ENCODE peak calls at places on chromosomes 5 and 9, in five cellular contexts. M, A, Y, U and L are unnamed samples.

GRCh38 chr9:77673912-77674791 is 26.0 kb upstream of the GNA14 start:
- DNase-seq in A (peak), M (no peak), Y (no peak), U (no peak), L (no peak)

GRCh38 chr5:32094691-32095090 is 79.4 kb downstream of the GOLPH3 start:
- DNase-seq in A (no peak), U (no peak), M (no peak), Y (no peak), L (no peak)

GRCh38 chr9:92846662-92847145 is 31.1 kb downstream of the ZNF484 start:
- DNase-seq in Y (no peak), A (no peak), M (no peak), U (no peak), L (no peak)

GRCh38 chr9:136316271-136316751 is 11.0 kb upstream of the GPSM1 start:
- DNase-seq in A (no peak), U (no peak), M (no peak), Y (no peak), L (no peak)

GRCh38 chr9:87685871-87686519 is 39.9 kb upstream of the CTSL start:
- DNase-seq in A (no peak), M (no peak), Y (no peak), U (no peak), L (peak)

GRCh38 chr5:149240354-149240998 is 31.2 kb upstream of the AFAP1L1 start:
- DNase-seq in Y (no peak), U (no peak), A (no peak), M (no peak), L (no peak)

GRCh38 chr9:74951107-74951720 is 1.5 kb downstream of the C9orf40 start:
- DNase-seq in U (no peak), Y (no peak), A (no peak), M (no peak), L (no peak)

GRCh38 chr5:5126444-5126843 is 13.7 kb upstream of the ADAMTS16 start:
- DNase-seq in Y (no peak), U (no peak), A (no peak), M (no peak), L (no peak)

GRCh38 chr5:127306647-127307046 is 16.1 kb downstream of the MEGF10 start:
- DNase-seq in U (no peak), Y (no peak), M (no peak), A (no peak), L (no peak)

GRCh38 chr9:120486347-120486746 is 93.6 kb downstream of the CDK5RAP2 start:
- DNase-seq in U (no peak), Y (no peak), M (no peak), A (no peak), L (no peak)

GRCh38 chr9:125732562-125732961 is 14.6 kb upstream of the PBX3 start:
- DNase-seq in U (no peak), Y (no peak), M (no peak), A (no peak), L (no peak)

GRCh38 chr5:134135091-134135655 is 20.7 kb downstream of the TCF7 start:
- DNase-seq in U (no peak), M (no peak), Y (no peak), A (no peak), L (no peak)

GRCh38 chr5:83924171-83924570 is 203.5 kb upstream of the HAPLN1 start:
- DNase-seq in M (no peak), A (no peak), Y (no peak), U (no peak), L (no peak)

GRCh38 chr9:20597862-20598261 is 24.4 kb downstream of the MLLT3 start:
- DNase-seq in A (no peak), M (no peak), Y (no peak), U (no peak), L (no peak)

GRCh38 chr5:83731638-83732037 is 11.0 kb upstream of the HAPLN1 start:
- DNase-seq in A (no peak), M (no peak), Y (no peak), U (no peak), L (no peak)

GRCh38 chr5:58901271-58901670 is 318.4 kb downstream of the RAB3C start:
- DNase-seq in U (no peak), M (no peak), A (no peak), Y (no peak), L (no peak)

GRCh38 chr9:8486095-8486494 is 686.5 kb upstream of the DMAC1 start:
- DNase-seq in Y (peak), U (no peak), M (no peak), A (no peak), L (no peak)

GRCh38 chr5:169826618-169827017 is 153.7 kb downstream of the INSYN2B start:
- DNase-seq in A (no peak), Y (no peak), M (no peak), U (no peak), L (peak)

GRCh38 chr5:170225326-170226137 is 7.3 kb upstream of the C5orf58 start:
- DNase-seq in Y (peak), M (peak), A (peak), U (peak), L (peak)

GRCh38 chr9:20650750-20651299 is 28.5 kb upstream of the MLLT3 start:
- DNase-seq in A (peak), M (no peak), U (no peak), Y (no peak), L (no peak)

GRCh38 chr9:33025572-33026347 is 687 bp downstream of the DNAJA1 start:
- DNase-seq in A (peak), M (no peak), U (no peak), Y (peak), L (peak)

GRCh38 chr9:107039546-107039945 is 176.6 kb downstream of the ZNF462 start:
- DNase-seq in U (no peak), A (no peak), Y (no peak), M (peak), L (no peak)

GRCh38 chr5:11904270-11904906 is at the start of gene CTNND2:
- DNase-seq in U (no peak), A (no peak), Y (peak), M (no peak), L (no peak)

GRCh38 chr5:89315194-89315593 is 432.2 kb upstream of the MEF2C start:
- DNase-seq in A (no peak), M (no peak), U (no peak), Y (no peak), L (no peak)

GRCh38 chr9:71638627-71639026 is 129.7 kb downstream of the CEMIP2 start:
- DNase-seq in Y (no peak), U (no peak), A (no peak), M (no peak), L (peak)

GRCh38 chr9:124202447-124202971 is 55.2 kb upstream of the NEK6 start:
- DNase-seq in A (no peak), U (no peak), M (peak), Y (no peak), L (peak)

GRCh38 chr9:129491486-129491855 is 129.4 kb downstream of the C9orf50 start:
- DNase-seq in M (no peak), U (no peak), Y (no peak), A (no peak), L (no peak)

GRCh38 chr5:611731-612486 is at the start of gene CEP72:
- DNase-seq in U (peak), M (peak), Y (peak), A (peak), L (peak)
- TF ChIP-seq ZBTB33 in U (no peak), M (no peak), Y (no peak), A (no peak), L (no peak)

GRCh38 chr5:150516011-150516410 is 8.1 kb downstream of the NDST1 start:
- DNase-seq in Y (peak), M (no peak), A (peak), U (no peak), L (no peak)
- TF ChIP-seq ZBTB33 in Y (no peak), M (no peak), A (no peak), U (no peak), L (no peak)

GRCh38 chr5:157744055-157745011 is 821 bp downstream of the LSM11 start:
- DNase-seq in Y (peak), M (no peak), U (no peak), A (no peak), L (peak)
- TF ChIP-seq ZBTB33 in Y (no peak), M (no peak), U (no peak), A (no peak), L (no peak)

GRCh38 chr9:112881366-112881765 is 9.3 kb downstream of the SLC46A2 start:
- DNase-seq in U (no peak), A (no peak), M (no peak), Y (no peak), L (no peak)
- TF ChIP-seq ZBTB33 in U (no peak), A (no peak), M (no peak), Y (no peak), L (no peak)

GRCh38 chr5:17916451-17916850 is 282.2 kb downstream of the TAF11L14 start:
- DNase-seq in U (no peak), Y (no peak), M (no peak), A (no peak), L (no peak)

GRCh38 chr5:17912794-17913193 is 278.5 kb downstream of the TAF11L14 start:
- DNase-seq in M (no peak), Y (no peak), U (no peak), A (no peak), L (no peak)

DNA sequence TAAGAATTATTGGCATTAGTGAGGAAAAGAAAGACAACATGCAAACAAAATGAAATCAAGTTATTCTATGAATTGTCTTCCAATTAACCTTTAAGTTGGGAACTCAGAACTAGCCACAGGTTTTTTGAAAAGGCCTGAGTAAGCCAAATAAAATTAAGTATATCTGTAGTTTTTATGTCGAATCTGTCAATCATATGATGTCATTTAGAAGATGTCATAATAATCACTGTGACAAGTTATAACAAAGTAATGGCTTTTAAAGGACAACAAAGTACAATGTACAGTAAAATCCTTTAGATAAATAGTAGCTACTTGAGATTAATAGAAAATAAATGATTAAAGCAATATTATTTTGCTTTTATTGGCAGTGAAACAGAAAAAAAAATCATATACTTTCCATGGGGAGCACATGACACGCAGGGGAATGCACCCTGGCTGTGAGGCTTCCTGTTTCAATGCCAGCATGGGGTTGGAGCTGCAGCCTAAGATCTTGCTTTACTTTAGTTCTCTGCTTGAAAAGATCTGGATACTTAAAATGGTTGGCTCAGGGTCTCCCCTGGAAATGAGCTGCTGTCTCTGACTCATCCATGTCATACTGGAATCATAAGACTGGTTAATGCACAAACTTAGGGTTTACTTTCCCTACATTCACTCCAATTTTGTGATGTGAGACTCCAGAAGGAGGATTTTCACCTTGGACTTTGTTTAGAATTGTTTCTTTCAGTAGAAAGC is 284.3 kb downstream of the TAF11L14 start:
- DNase-seq in Y (no peak), U (no peak), M (no peak), A (no peak), L (no peak)
- TF ChIP-seq ZBTB33 in Y (no peak), U (no peak), M (no peak), A (no peak), L (no peak)

GRCh38 chr5:125487231-125487630 is 740.8 kb upstream of the ZNF608 start:
- DNase-seq in Y (no peak), U (no peak), A (no peak), M (no peak), L (no peak)
- TF ChIP-seq ZBTB33 in Y (no peak), U (no peak), A (no peak), M (no peak), L (no peak)

DNA sequence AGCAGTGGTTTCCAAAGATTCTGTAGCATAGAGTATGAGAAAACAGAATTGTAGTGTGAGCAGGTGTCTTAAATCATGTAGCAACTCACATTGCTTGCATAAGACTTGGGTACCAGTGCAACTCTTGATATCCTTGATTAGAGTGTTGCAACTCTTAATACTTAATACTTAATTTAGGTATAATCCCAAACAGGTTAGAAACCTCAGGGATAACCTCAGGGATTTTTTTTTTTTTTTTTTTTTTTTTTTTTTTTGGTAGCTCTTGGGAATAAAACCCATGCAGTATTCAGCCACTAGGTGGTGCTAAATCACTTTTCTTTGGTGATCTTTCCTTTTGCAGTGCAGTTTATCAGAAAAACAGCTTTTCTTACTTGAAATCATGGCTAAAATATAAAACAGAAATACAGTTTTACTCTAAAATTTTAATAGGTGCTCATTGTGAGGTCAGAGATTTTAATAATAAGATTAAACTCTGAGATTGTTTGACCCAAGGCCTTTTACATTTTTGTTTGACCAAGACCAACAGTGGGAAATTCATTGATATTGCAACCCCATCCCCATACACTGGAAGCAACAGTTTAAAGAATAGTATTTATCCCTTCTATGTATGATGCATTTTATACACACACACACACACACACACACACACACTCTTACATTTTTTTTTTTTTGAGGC is 55.3 kb downstream of the ERAP1 start:
- DNase-seq in U (peak), M (no peak), A (peak), Y (peak), L (peak)
- TF ChIP-seq ZBTB33 in U (no peak), M (no peak), A (no peak), Y (no peak), L (no peak)

DNA sequence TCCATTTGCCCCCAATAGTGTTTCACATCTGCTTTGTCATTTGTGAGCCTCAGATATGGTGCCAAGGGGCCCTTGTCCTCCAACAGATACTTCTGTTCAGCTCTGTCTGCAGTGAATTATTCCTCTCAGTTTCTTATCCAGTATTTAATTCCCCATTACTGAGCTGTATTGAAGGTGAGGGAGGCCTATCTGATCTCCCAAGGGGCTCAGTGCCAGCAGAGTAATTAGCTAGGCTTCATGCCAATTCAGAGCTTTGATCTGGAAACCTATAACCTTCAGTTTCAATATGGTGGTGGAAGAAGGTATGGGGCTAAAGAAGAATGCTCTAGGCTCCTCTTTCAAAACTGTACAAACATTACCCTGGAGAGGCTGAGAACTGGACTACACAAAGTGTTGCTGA is 397.6 kb downstream of the TLE4 start:
- DNase-seq in Y (peak), U (no peak), A (no peak), M (no peak), L (no peak)
- TF ChIP-seq ZBTB33 in Y (no peak), U (no peak), A (no peak), M (no peak), L (no peak)